ENCODE peak calls at places on chromosomes 6 and 20, in five cellular contexts. K is prostate gland, J is spleen, H is sigmoid colon, L is breast epithelium. A is an unnamed sample.

GRCh38 chr6:16973071-16973470 is 128.8 kb upstream of the STMND1 start:
- DNase-seq in K (no peak), J (no peak), H (no peak), L (no peak), A (no peak)

GRCh38 chr6:135935951-135936601 is 84.6 kb downstream of the PDE7B start:
- DNase-seq in K (peak), J (no peak), H (no peak), L (no peak), A (no peak)

GRCh38 chr6:84428300-84428907 is 201.0 kb upstream of the CEP162 start:
- DNase-seq in K (no peak), J (no peak), H (no peak), L (no peak), A (no peak)

GRCh38 chr6:106334646-106335448 is 9.3 kb upstream of the ATG5 start:
- DNase-seq in K (peak), J (peak), H (peak), L (peak), A (no peak)

GRCh38 chr20:38125157-38126056 is 39.7 kb downstream of the TGM2 start:
- DNase-seq in K (peak), J (peak), H (peak), L (no peak), A (no peak)

GRCh38 chr20:48180039-48180438 is 394.8 kb upstream of the SULF2 start:
- DNase-seq in K (no peak), J (no peak), H (no peak), L (no peak), A (no peak)

GRCh38 chr6:63716169-63716568 is 80.6 kb downstream of the PHF3 start:
- DNase-seq in K (no peak), J (no peak), H (no peak), L (no peak), A (no peak)

GRCh38 chr20:14712302-14712739 is 374.9 kb upstream of the FLRT3 start:
- DNase-seq in K (peak), J (no peak), H (no peak), L (no peak), A (no peak)

GRCh38 chr20:38564680-38565079 is 16.3 kb upstream of the ADIG start:
- DNase-seq in K (no peak), J (no peak), H (no peak), L (no peak), A (no peak)

GRCh38 chr20:51327251-51327841 is 215.2 kb downstream of the NFATC2 start:
- DNase-seq in K (no peak), J (peak), H (no peak), L (no peak), A (no peak)

GRCh38 chr20:53263554-53264438 is 291.6 kb downstream of the TSHZ2 start:
- DNase-seq in K (no peak), J (no peak), H (no peak), L (no peak), A (no peak)

GRCh38 chr6:26240981-26241770 is 123.8 kb upstream of the BTN3A2 start:
- DNase-seq in K (no peak), J (peak), H (no peak), L (no peak), A (no peak)

GRCh38 chr6:4128748-4129147 is 6.6 kb downstream of the ECI2 start:
- DNase-seq in K (no peak), J (no peak), H (no peak), L (no peak), A (no peak)

GRCh38 chr6:127516676-127517273 is 2.4 kb downstream of the MTCL3 start:
- DNase-seq in K (no peak), J (no peak), H (no peak), L (no peak), A (no peak)

GRCh38 chr6:125888989-125889656 is 67.4 kb upstream of the HINT3 start:
- DNase-seq in K (no peak), J (no peak), H (no peak), L (no peak), A (no peak)

GRCh38 chr6:12245763-12246720 is 44.1 kb upstream of the EDN1 start:
- DNase-seq in K (no peak), J (no peak), H (no peak), L (no peak), A (no peak)

GRCh38 chr6:170172825-170173231 is 118.0 kb downstream of the DLL1 start:
- DNase-seq in K (peak), J (peak), H (peak), L (no peak), A (peak)

GRCh38 chr6:83815631-83816030 is 37.5 kb upstream of the RIPPLY2 start:
- DNase-seq in K (no peak), J (no peak), H (no peak), L (no peak), A (no peak)

GRCh38 chr6:142210606-142211005 is 63.5 kb downstream of the VTA1 start:
- DNase-seq in K (no peak), J (no peak), H (no peak), L (no peak), A (no peak)

GRCh38 chr20:50120935-50121693 is 8.2 kb upstream of the UBE2V1 start:
- DNase-seq in K (peak), J (peak), H (peak), L (peak), A (no peak)

GRCh38 chr20:20018366-20018765 is 1.2 kb downstream of the NAA20 start:
- DNase-seq in K (no peak), J (no peak), H (no peak), L (no peak), A (no peak)

GRCh38 chr6:5843078-5843477 is 163.6 kb downstream of the NRN1 start:
- DNase-seq in K (no peak), J (no peak), H (no peak), L (no peak), A (no peak)

GRCh38 chr6:40912158-40912946 is 126.7 kb downstream of the UNC5CL start:
- DNase-seq in K (peak), J (no peak), H (no peak), L (peak), A (no peak)

GRCh38 chr6:48765352-48765961 is 654.5 kb upstream of the PTCHD4 start:
- DNase-seq in K (no peak), J (no peak), H (no peak), L (no peak), A (no peak)

GRCh38 chr20:21622097-21622496 is 83.4 kb upstream of the PAX1 start:
- DNase-seq in K (peak), J (no peak), H (no peak), L (peak), A (no peak)

GRCh38 chr6:32459781-32460424 is 20.2 kb downstream of the HLA-DRA start:
- DNase-seq in K (peak), J (peak), H (no peak), L (no peak), A (no peak)

GRCh38 chr6:363291-363690 is 28.3 kb upstream of the IRF4 start:
- DNase-seq in K (no peak), J (no peak), H (peak), L (no peak), A (no peak)

GRCh38 chr6:151679081-151679480 is 128.4 kb upstream of the ESR1 start:
- DNase-seq in K (no peak), J (no peak), H (no peak), L (peak), A (peak)

GRCh38 chr6:57172136-57173055 is at the start of gene BAG2:
- DNase-seq in K (peak), J (peak), H (peak), L (peak), A (peak)

GRCh38 chr20:63319164-63320040 is 26.4 kb downstream of the COL20A1 start:
- DNase-seq in K (no peak), J (no peak), H (peak), L (no peak), A (peak)

GRCh38 chr6:2467929-2468600 is 222.7 kb upstream of the GMDS start:
- DNase-seq in K (no peak), J (no peak), H (no peak), L (no peak), A (no peak)

GRCh38 chr6:167993169-167993568 is 4.3 kb upstream of the KIF25 start:
- DNase-seq in K (no peak), J (no peak), H (no peak), L (no peak), A (peak)

GRCh38 chr20:5612476-5613291 is 137.5 kb upstream of the SHLD1 start:
- DNase-seq in K (no peak), J (no peak), H (no peak), L (no peak), A (no peak)

GRCh38 chr20:47917549-47918070 is 132.3 kb upstream of the SULF2 start:
- DNase-seq in K (no peak), J (no peak), H (no peak), L (no peak), A (no peak)

GRCh38 chr6:22306741-22307466 is 10.1 kb upstream of the PRL start:
- DNase-seq in K (no peak), J (no peak), H (no peak), L (no peak), A (no peak)

GRCh38 chr6:44051516-44051915 is 75.7 kb downstream of the MRPL14 start:
- DNase-seq in K (no peak), J (no peak), H (no peak), L (no peak), A (no peak)

GRCh38 chr6:31582230-31582601 is at the start of gene LTB:
- DNase-seq in K (no peak), J (peak), H (no peak), L (no peak), A (no peak)

GRCh38 chr6:42745638-42746451 is at the start of gene TBCC:
- DNase-seq in K (peak), J (peak), H (peak), L (peak), A (peak)

GRCh38 chr6:158041788-158042187 is 60.1 kb downstream of the SYNJ2 start:
- DNase-seq in K (no peak), J (no peak), H (peak), L (no peak), A (no peak)
- TF ChIP-seq POLR2A in K (no peak), J (no peak), H (no peak), L (no peak), A (no peak)

GRCh38 chr6:114135348-114136002 is 164.5 kb upstream of the HDAC2 start:
- DNase-seq in K (no peak), J (no peak), H (no peak), L (no peak), A (no peak)

GRCh38 chr6:114142256-114142655 is 171.3 kb upstream of the HDAC2 start:
- DNase-seq in K (no peak), J (no peak), H (no peak), L (no peak), A (no peak)

GRCh38 chr6:114140416-114140815 is 169.5 kb upstream of the HDAC2 start:
- DNase-seq in K (no peak), J (no peak), H (no peak), L (no peak), A (no peak)

GRCh38 chr6:114133816-114134215 is 162.9 kb upstream of the HDAC2 start:
- DNase-seq in K (no peak), J (no peak), H (no peak), L (no peak), A (no peak)

GRCh38 chr6:114138577-114139248 is 167.8 kb upstream of the HDAC2 start:
- DNase-seq in K (no peak), J (no peak), H (no peak), L (no peak), A (no peak)
- TF ChIP-seq POLR2A in K (no peak), J (no peak), H (no peak), L (no peak), A (no peak)

GRCh38 chr20:40687384-40688128 is 1.5 kb downstream of the MAFB start:
- DNase-seq in K (peak), J (peak), H (no peak), L (peak), A (peak)
- TF ChIP-seq POLR2A in K (peak), J (no peak), H (no peak), L (no peak), A (no peak)

DNA sequence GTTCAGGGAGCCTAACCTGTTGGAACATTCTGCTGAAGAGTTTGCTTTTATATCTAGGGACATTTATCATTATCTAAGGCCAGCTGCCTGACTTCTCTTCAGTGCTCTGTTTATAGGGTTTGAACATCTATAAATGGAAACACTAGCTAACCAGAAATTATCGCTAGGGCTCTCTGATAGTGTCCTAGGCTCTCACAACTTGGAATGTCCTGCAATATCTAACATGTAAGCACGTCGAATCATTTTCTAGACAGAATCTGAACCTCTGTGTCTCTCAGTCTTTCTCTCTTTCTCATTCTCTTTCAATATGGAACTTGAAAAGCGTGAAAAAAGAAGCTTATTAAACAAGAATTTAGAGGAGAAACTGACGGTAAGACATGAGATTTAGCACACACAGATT is 92.5 kb upstream of the MLIP start:
- DNase-seq in K (no peak), J (no peak), H (no peak), L (no peak), A (no peak)
- TF ChIP-seq POLR2A in K (no peak), J (no peak), H (no peak), L (no peak), A (no peak)

GRCh38 chr6:30107756-30108155 is 5.1 kb downstream of the TRIM31 start:
- DNase-seq in K (no peak), J (no peak), H (no peak), L (no peak), A (no peak)

GRCh38 chr6:30113377-30113759 is 478 bp upstream of the TRIM31 start:
- DNase-seq in K (no peak), J (no peak), H (no peak), L (no peak), A (no peak)

GRCh38 chr6:30112402-30113376 is at the start of gene TRIM31:
- DNase-seq in K (no peak), J (no peak), H (no peak), L (no peak), A (no peak)

GRCh38 chr6:30113843-30114242 is 953 bp upstream of the TRIM31 start:
- DNase-seq in K (no peak), J (no peak), H (no peak), L (no peak), A (no peak)

DNA sequence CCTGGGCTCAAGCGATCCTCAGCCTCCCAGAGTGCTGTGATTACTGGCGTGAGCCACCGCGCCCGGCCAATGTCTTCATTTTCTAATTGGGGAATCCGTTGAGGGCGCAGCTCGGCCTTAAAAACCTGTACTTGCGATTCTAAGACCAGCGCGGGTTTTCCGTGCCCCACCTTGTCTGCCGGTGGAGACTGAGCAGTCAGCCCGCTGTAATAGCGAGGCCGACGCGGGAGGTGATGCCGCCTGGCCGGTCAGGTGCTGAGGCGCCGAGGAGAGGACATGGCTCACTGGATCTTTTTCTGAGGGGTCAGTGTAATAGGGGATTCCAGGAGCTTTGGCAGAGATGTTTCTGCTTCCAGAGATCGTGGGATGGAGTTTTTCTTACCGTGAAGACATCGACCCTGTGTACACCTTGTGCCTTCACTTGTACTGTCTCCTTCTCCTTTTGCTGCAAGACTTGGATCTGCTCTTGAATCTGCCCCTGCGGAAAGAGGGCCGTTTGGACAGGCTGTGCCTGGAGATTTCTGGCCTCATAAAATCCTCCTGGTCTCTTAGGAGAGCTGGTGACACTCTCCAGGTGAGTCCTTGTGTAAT is 1.5 kb downstream of the TRIM31 start:
- DNase-seq in K (no peak), J (no peak), H (no peak), L (no peak), A (no peak)
- TF ChIP-seq POLR2A in K (no peak), J (no peak), H (no peak), L (no peak), A (no peak)

A was measured in lower leg skin.